ENCODE peak calls at places on chromosomes 16 and 17, in six cellular contexts. N is ureter; F is NCI-H2081; X is mesenteric fat pad; K is stimulated activated CD8-positive, alpha-beta memory T cell treated with anti-CD3 and anti-CD28 coated beads, Interleukin-7, amount 100 ng/mL, for 1 hour; Y is HL-60. S is an unnamed sample.

GRCh38 chr16:65117701-65118448 is 4.0 kb downstream of the CDH11 start:
- DNase-seq in Y (peak; percentile 47), K (no peak), X (no peak), F (peak; percentile 46), N (peak; percentile 78), S (peak; percentile 86)

GRCh38 chr17:4406386-4406785 is 27.4 kb upstream of the SPNS3 start:
- DNase-seq in Y (no peak), K (no peak), X (no peak), N (no peak), F (no peak), S (no peak)

GRCh38 chr16:67163164-67163902 is 1.2 kb upstream of the HSF4 start:
- DNase-seq in N (peak; percentile 53), K (no peak), X (no peak), F (peak; percentile 72), Y (no peak), S (peak; percentile 86)

GRCh38 chr16:26680671-26681070 is 386.1 kb upstream of the C16orf82 start:
- DNase-seq in K (no peak), X (no peak), Y (no peak), F (no peak), N (no peak), S (no peak)

GRCh38 chr16:26982422-26982821 is 84.3 kb upstream of the C16orf82 start:
- DNase-seq in N (no peak), K (no peak), F (no peak), X (no peak), Y (no peak), S (no peak)

GRCh38 chr17:57195790-57196460 is 60.4 kb upstream of the MSI2 start:
- DNase-seq in F (no peak), X (no peak), N (no peak), Y (no peak), K (no peak), S (no peak)

GRCh38 chr17:50661795-50662391 is 27.2 kb downstream of the ABCC3 start:
- DNase-seq in K (no peak), N (peak; percentile 74), Y (peak; percentile 66), X (no peak), F (no peak), S (no peak)

GRCh38 chr17:50279639-50280038 is 5.4 kb downstream of the TMEM92 start:
- DNase-seq in K (no peak), Y (no peak), X (no peak), N (no peak), F (no peak), S (no peak)

GRCh38 chr17:18139949-18140348 is 31.4 kb downstream of the MYO15A start:
- DNase-seq in X (no peak), F (no peak), K (no peak), Y (no peak), N (no peak), S (no peak)

GRCh38 chr17:28335959-28336871 is 654 bp downstream of the TNFAIP1 start:
- DNase-seq in X (no peak), F (peak; percentile 13), N (peak; percentile 63), K (no peak), Y (peak; percentile 10), S (no peak)

GRCh38 chr17:27494192-27495091 is 38.2 kb downstream of the KSR1 start:
- DNase-seq in X (no peak), Y (no peak), N (peak; percentile 88), F (no peak), K (no peak), S (peak; percentile 94)

GRCh38 chr17:42282478-42283080 is 5.7 kb upstream of the STAT5A start:
- DNase-seq in Y (no peak), X (peak; percentile 47), K (no peak), N (peak; percentile 19), F (no peak), S (no peak)

GRCh38 chr17:17693253-17693954 is 12.1 kb downstream of the RAI1 start:
- DNase-seq in F (peak; percentile 78), N (peak; percentile 86), K (no peak), X (no peak), Y (peak; percentile 23), S (peak; percentile 78)

GRCh38 chr16:82713778-82714177 is 87.0 kb downstream of the CDH13 start:
- DNase-seq in N (no peak), X (no peak), F (no peak), Y (no peak), K (no peak), S (no peak)

GRCh38 chr16:27318399-27319256 is 4.9 kb downstream of the IL4R start:
- DNase-seq in N (no peak), K (no peak), F (no peak), Y (peak; percentile 97), X (peak; percentile 89), S (peak; percentile 84)